ENCODE peak calls at places on chromosomes 13 and 19, in four cellular contexts. O is MM.1S, M is endothelial cell, L is hepatocyte. T is an unnamed sample.

GRCh38 chr19:31349160-31349881 is at the start of gene TSHZ3:
- DNase-seq in M (peak; percentile 67), L (peak; percentile 80), O (no peak), T (peak; percentile 67)

GRCh38 chr19:47210180-47210490 is 20.9 kb downstream of the BBC3 start:
- DNase-seq in L (no peak), O (no peak), M (no peak), T (no peak)

GRCh38 chr13:67619346-67619745 is 389.2 kb upstream of the PCDH9 start:
- DNase-seq in O (no peak), M (no peak), L (no peak), T (no peak)

GRCh38 chr13:101942038-101942437 is 459.8 kb downstream of the FGF14 start:
- DNase-seq in O (peak; percentile 27), L (peak; percentile 56), M (peak; percentile 54), T (no peak)

GRCh38 chr19:38228491-38229439 is 4.7 kb upstream of the DPF1 start:
- DNase-seq in L (no peak), M (no peak), O (no peak), T (no peak)

GRCh38 chr13:30034448-30034795 is 184.0 kb upstream of the UBL3 start:
- DNase-seq in L (no peak), M (no peak), O (no peak), T (no peak)

GRCh38 chr13:61247149-61247936 is 168.3 kb downstream of the PCDH20 start:
- DNase-seq in O (no peak), L (no peak), M (no peak), T (no peak)

GRCh38 chr19:18298601-18299000 is 17.2 kb upstream of the JUND start:
- DNase-seq in O (no peak), M (no peak), L (no peak), T (no peak)

GRCh38 chr19:8132858-8133458 is 16.4 kb downstream of the FBN3 start:
- DNase-seq in O (no peak), M (no peak), L (no peak), T (no peak)

GRCh38 chr13:20438801-20439200 is 86.9 kb downstream of the CRYL1 start:
- DNase-seq in M (no peak), L (no peak), O (no peak), T (no peak)

GRCh38 chr13:79448413-79448812 is 32.5 kb upstream of the NDFIP2 start:
- DNase-seq in M (no peak), L (no peak), O (peak; percentile 17), T (no peak)

GRCh38 chr19:31338069-31338767 is 11.0 kb downstream of the TSHZ3 start:
- DNase-seq in O (no peak), L (peak; percentile 82), M (peak; percentile 68), T (peak; percentile 70)

GRCh38 chr13:106796280-106797047 is 228.5 kb upstream of the ARGLU1 start:
- DNase-seq in M (no peak), O (no peak), L (no peak), T (no peak)

DNA sequence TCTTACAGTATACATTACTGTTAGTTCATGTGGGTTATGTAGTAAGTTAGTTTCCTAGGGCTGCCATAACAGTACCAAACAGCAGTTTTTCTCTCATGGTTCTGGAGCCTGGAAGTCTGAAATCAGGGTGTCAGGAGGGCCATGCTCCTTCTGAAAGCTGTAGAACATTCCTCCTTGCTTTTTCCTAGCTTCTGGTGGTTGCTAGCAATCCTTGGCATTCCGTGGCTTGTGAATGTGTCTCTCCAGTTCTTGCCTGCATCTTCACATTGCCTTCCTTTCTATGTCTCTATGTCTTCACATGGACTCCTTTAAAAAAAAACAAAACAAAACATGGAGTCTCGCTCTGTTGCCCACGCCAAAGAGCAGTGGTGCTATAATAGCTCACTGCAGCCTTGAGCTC is 95.4 kb downstream of the WDFY2 start:
- DNase-seq in M (no peak), L (no peak), O (no peak), T (no peak)
- TF ChIP-seq CTCF in M (no peak), L (no peak), O (no peak), T (no peak)

GRCh38 chr19:34218818-34219164 is 35.6 kb upstream of the GARRE1 start:
- DNase-seq in L (no peak), O (no peak), M (no peak), T (no peak)
- TF ChIP-seq CTCF in L (no peak), O (no peak), M (no peak), T (no peak)

GRCh38 chr13:48746816-48747215 is 93.1 kb downstream of the CYSLTR2 start:
- DNase-seq in L (no peak), M (no peak), O (no peak), T (no peak)

GRCh38 chr13:48749144-48749543 is 95.4 kb downstream of the CYSLTR2 start:
- DNase-seq in L (peak; percentile 35), M (no peak), O (no peak), T (no peak)

GRCh38 chr13:48748681-48749080 is 95.0 kb downstream of the CYSLTR2 start:
- DNase-seq in M (no peak), O (no peak), L (no peak), T (no peak)

GRCh38 chr13:48749699-48750473 is 96.2 kb downstream of the CYSLTR2 start:
- DNase-seq in M (peak; percentile 58), L (peak; percentile 92), O (no peak), T (peak; percentile 44)

DNA sequence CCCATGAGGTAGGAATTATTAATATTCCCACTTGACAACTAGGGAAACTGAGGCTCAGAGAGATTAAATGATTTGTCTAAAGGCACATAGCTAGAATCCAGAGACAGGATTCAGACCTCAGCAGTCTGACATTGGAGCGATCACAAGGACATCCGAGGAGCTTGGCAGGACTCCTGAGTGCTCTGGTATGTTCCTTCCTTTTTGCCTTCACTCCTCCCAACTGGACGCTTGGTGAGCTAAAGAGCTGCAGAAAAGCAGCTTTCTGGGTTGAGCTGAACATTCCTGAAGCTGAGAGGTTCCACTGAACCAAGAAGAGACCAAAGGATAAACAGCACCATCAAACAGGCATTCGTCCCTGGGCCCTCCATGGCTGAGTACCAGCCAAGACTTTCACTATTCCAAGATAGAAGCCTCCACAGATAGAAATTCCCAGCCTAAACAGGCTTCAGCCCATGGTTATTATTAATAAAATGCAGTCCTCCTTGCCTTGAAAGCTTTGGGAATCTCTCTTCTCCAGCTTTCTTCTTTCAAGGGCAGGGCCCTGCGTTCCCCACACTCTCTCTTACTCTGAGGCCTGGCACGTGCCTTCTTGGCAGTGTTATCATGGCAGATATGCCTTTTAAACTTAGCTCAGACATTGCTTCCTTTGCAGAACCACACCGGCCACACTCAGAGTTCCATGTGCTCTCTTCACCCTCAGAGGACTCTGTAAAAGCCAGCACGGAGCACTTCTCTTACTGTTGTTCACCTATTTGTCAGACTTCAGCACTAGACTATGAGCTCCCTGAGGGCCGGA is 97.1 kb downstream of the CYSLTR2 start:
- DNase-seq in M (no peak), L (no peak), O (no peak), T (no peak)
- TF ChIP-seq CTCF in M (no peak), L (no peak), O (no peak), T (no peak)

GRCh38 chr19:48873476-48874308 is 1.5 kb downstream of the PPP1R15A start:
- DNase-seq in M (no peak), O (no peak), L (no peak), T (no peak)
- TF ChIP-seq CTCF in M (no peak), O (no peak), L (no peak), T (no peak)

DNA sequence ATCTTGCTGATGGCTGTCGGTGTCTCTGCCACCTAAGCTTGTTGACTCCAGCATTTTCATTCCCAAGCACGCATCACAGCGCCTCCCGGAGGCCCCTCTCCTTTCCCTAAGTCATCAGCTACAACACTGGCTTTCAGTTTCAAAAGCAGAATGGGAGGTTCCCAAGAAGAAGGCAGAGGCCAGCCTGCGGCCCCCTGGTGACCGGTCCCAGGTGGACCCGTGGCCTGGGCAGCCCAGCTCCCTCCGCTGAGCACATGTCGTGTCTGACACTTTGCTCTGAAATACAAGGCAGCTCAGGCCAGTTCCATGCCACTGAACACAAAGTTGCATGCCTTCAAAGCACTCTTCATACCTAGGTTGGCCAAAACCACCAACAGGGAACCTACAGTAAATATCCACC is 8.5 kb downstream of the MLLT1 start:
- DNase-seq in M (no peak), L (no peak), O (no peak), T (no peak)
- TF ChIP-seq CTCF in M (no peak), L (peak; percentile 28), O (no peak), T (no peak)

GRCh38 chr19:17281391-17282304 is at the start of gene ANKLE1:
- DNase-seq in M (peak; percentile 43), O (no peak), L (no peak), T (no peak)

GRCh38 chr19:17285415-17286135 is 3.9 kb downstream of the ANKLE1 start:
- DNase-seq in O (no peak), M (no peak), L (no peak), T (no peak)

GRCh38 chr19:17286263-17286662 is 4.6 kb downstream of the ANKLE1 start:
- DNase-seq in L (no peak), O (no peak), M (no peak), T (no peak)

GRCh38 chr19:17282488-17283256 is 971 bp downstream of the ANKLE1 start:
- DNase-seq in L (peak; percentile 94), O (peak; percentile 73), M (peak; percentile 92), T (peak; percentile 89)

DNA sequence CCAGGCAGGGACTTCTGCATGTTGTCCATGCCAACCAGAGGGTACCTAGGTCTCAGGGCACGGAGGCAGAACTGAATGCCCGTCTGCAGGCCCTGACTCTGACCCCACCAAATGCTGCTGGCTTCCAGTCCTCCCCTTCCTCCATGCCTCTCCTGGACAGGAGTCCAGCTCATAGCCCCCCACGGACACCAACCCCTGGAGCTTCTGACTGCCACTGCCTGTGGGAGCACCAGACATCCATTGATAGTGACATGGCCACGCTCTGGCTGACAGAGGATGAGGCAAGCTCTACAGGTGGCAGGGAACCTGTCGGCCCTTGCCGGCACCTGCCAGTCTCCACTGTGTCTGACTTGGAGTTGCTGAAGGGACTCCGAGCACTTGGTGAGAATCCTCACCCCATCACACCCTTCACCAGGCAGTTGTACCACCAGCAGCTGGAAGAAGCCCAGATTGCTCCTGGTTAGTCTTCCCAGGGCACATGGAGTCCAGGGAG is 1.8 kb downstream of the ANKLE1 start:
- DNase-seq in O (no peak), M (no peak), L (no peak), T (no peak)
- TF ChIP-seq CTCF in O (no peak), M (no peak), L (no peak), T (no peak)

GRCh38 chr13:95615539-95615938 is 29.0 kb downstream of the DZIP1 start:
- DNase-seq in L (no peak), O (no peak), M (no peak), T (no peak)
- TF ChIP-seq CTCF in L (no peak), O (no peak), M (no peak), T (no peak)

GRCh38 chr19:11970174-11970573 is 5.3 kb downstream of the ZNF763 start:
- DNase-seq in L (no peak), M (no peak), O (no peak), T (no peak)

GRCh38 chr19:11963566-11964355 is 1.1 kb upstream of the ZNF763 start:
- DNase-seq in O (peak; percentile 68), L (peak; percentile 85), M (no peak), T (peak; percentile 53)

GRCh38 chr19:11964858-11965645 is at the start of gene ZNF763:
- DNase-seq in O (peak; percentile 93), M (no peak), L (peak; percentile 96), T (peak; percentile 85)

DNA sequence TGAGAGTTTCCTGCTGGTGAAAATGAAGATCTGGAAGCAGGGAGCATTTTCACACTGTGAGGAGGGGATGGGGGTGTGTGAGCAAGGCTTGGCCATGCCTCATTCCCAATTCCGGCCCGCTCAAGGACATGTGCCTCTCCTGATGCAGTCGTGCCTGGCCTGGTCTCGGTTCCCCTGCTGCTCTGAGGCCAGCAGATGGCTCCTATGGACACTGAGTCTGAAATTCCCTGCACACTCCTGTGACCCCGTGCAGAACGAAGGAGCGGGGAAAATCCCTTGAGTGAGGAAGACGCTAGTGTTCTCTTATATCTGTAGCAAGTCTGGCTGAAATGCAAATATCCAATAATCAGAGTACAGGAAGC is 363 bp upstream of the ZNF763 start:
- DNase-seq in O (no peak), M (no peak), L (no peak), T (no peak)
- TF ChIP-seq CTCF in O (peak; percentile 29), M (no peak), L (peak; percentile 29), T (no peak)